ENCODE peak calls at places on chromosomes 11 and 22, in four cellular contexts. Y is transverse colon, T is mesothelial cell of epicardium, L is B cell. R is an unnamed sample.

GRCh38 chr22:17890245-17890671 is 116.0 kb upstream of the BID start:
- DNase-seq in Y (peak), T (no peak), L (no peak), R (no peak)

GRCh38 chr11:46898396-46899095 is 19.8 kb downstream of the LRP4 start:
- DNase-seq in Y (no peak), T (no peak), L (no peak), R (no peak)

GRCh38 chr22:28032896-28033295 is 113.8 kb upstream of the PITPNB start:
- DNase-seq in Y (no peak), T (no peak), L (no peak), R (no peak)

GRCh38 chr11:114228401-114229061 is 67.7 kb upstream of the NNMT start:
- DNase-seq in Y (no peak), T (no peak), L (no peak), R (peak)

GRCh38 chr11:95487391-95487790 is 256.4 kb upstream of the SESN3 start:
- DNase-seq in Y (no peak), T (no peak), L (peak), R (no peak)

GRCh38 chr22:47112566-47112965 is 350.1 kb downstream of the TBC1D22A start:
- DNase-seq in Y (no peak), T (no peak), L (no peak), R (no peak)

GRCh38 chr11:34363363-34364084 is 5.7 kb upstream of the ABTB2 start:
- DNase-seq in Y (no peak), T (no peak), L (no peak), R (no peak)

GRCh38 chr11:79308429-79308828 is 132.4 kb downstream of the TENM4 start:
- DNase-seq in Y (no peak), T (no peak), L (no peak), R (no peak)

GRCh38 chr11:67645521-67646457 is 4.7 kb downstream of the ACY3 start:
- DNase-seq in Y (no peak), T (no peak), L (peak), R (no peak)

GRCh38 chr11:115255006-115255762 is 249.0 kb downstream of the CADM1 start:
- DNase-seq in Y (no peak), T (no peak), L (no peak), R (no peak)

GRCh38 chr22:28112548-28113043 is 193.5 kb upstream of the PITPNB start:
- DNase-seq in Y (no peak), T (peak), L (no peak), R (no peak)

GRCh38 chr22:46001426-46002106 is 24.6 kb upstream of the WNT7B start:
- DNase-seq in Y (no peak), T (no peak), L (no peak), R (no peak)

GRCh38 chr11:82080160-82080559 is 653.5 kb downstream of the FAM181B start:
- DNase-seq in Y (no peak), T (no peak), L (no peak), R (no peak)

GRCh38 chr11:125454047-125454446 is 42.0 kb downstream of the FEZ1 start:
- DNase-seq in Y (no peak), T (no peak), L (no peak), R (no peak)

GRCh38 chr11:76181371-76181770 is 24.9 kb downstream of the WNT11 start:
- DNase-seq in Y (no peak), T (no peak), L (no peak), R (no peak)

GRCh38 chr11:108983621-108984020 is 318.8 kb downstream of the DDX10 start:
- DNase-seq in Y (no peak), T (no peak), L (no peak), R (no peak)

GRCh38 chr11:72710278-72710677 is 36.1 kb upstream of the PDE2A start:
- DNase-seq in Y (no peak), T (no peak), L (no peak), R (no peak)

GRCh38 chr22:43273902-43274484 is 69.2 kb downstream of the SCUBE1 start:
- DNase-seq in Y (no peak), T (peak), L (peak), R (peak)

GRCh38 chr11:67252831-67253239 is 13.4 kb upstream of the GRK2 start:
- DNase-seq in Y (no peak), T (no peak), L (peak), R (no peak)

GRCh38 chr11:114886644-114887259 is 208.4 kb downstream of the NXPE2 start:
- DNase-seq in Y (no peak), T (no peak), L (no peak), R (no peak)

GRCh38 chr11:76589477-76589876 is 81.1 kb downstream of the LRRC32 start:
- DNase-seq in Y (no peak), T (no peak), L (no peak), R (no peak)

GRCh38 chr11:93067881-93068390 is 98.5 kb downstream of the MTNR1B start:
- DNase-seq in Y (no peak), T (no peak), L (no peak), R (no peak)

GRCh38 chr11:71321433-71322191 is 69.2 kb upstream of the SHANK2 start:
- DNase-seq in Y (no peak), T (no peak), L (no peak), R (no peak)

GRCh38 chr11:83734120-83734519 is 448.0 kb upstream of the CCDC90B start:
- DNase-seq in Y (no peak), T (no peak), L (no peak), R (no peak)

GRCh38 chr11:83736689-83737088 is 450.5 kb upstream of the CCDC90B start:
- DNase-seq in Y (no peak), T (no peak), L (no peak), R (no peak)
- TF ChIP-seq CTCF in Y (no peak), T (no peak), L (no peak), R (no peak)

DNA sequence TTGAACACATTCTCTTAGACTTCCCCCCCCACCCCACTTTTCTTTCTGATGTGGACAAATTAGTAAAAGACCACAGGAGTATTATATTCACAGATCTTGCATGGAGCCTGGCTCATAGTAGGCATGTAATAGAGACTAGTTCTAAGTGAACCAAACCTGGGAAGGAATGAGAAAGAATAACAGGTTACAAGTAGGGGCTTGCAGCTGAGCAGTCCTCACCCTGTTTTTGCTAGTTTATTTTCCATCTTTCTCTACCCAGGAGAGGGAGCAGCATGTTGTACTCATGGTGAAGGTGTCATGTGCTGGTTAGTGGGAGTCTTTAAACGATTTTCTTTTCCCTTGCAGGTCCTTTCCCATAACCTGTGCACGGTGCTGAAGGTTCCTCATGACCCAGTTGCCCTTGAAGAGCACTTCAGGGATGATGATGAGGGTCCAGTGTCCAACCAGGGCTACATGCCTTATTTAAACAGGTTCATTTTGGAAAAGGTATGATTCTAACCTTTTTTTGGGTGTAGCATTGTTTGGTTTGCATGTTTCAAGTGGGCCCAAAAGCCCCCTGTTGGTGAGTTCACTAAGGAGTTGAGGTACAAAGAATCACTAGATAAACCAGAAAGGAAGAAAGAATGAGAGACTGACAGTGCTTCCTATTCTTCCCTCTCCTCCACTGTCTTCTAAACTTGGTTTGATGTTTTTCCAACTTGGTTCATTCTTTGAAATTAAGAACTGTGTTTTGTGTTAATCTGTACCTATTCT is 30.1 kb downstream of the SWAP70 start:
- DNase-seq in Y (no peak), T (no peak), L (no peak), R (no peak)
- TF ChIP-seq CTCF in Y (no peak), T (no peak), L (no peak), R (no peak)

GRCh38 chr22:22798716-22799115 is 88.9 kb upstream of the IGLL5 start:
- DNase-seq in Y (no peak), T (peak), L (no peak), R (no peak)

GRCh38 chr22:22799561-22799960 is 88.1 kb upstream of the IGLL5 start:
- DNase-seq in Y (no peak), T (no peak), L (no peak), R (no peak)

GRCh38 chr22:22803285-22803853 is 84.2 kb upstream of the IGLL5 start:
- DNase-seq in Y (no peak), T (peak), L (no peak), R (no peak)

GRCh38 chr22:22800716-22801115 is 86.9 kb upstream of the IGLL5 start:
- DNase-seq in Y (no peak), T (no peak), L (no peak), R (no peak)

DNA sequence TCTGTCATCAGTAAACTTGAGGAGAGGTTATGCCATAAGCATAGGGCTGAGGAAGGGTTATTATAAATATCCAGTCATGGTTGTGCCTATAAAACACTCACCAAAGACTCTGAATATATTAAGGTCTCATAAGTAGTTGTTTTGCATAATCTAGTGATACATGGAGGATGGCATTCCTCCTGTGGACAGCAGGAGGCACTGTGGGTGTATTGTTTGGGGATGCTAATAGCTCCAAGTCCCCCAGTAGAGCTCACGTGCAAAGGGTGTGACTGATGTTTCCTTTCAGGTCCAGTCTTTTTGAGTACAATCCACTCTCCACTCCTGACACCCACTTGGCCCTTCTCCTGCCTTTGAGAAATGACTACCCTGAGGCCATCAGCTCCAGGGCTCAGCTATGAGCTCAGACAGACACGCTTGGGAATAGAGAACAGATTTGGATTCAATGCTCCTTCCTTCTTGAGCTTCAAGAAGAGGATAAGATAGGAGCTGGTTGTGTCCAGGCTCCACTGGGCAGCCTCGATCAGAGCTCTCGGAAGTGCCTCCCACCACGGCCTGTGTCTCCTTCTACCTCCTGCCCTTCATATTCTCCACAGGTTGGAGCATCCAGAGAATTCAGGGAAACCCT is 85.2 kb upstream of the IGLL5 start:
- DNase-seq in Y (no peak), T (no peak), L (no peak), R (no peak)
- TF ChIP-seq CTCF in Y (no peak), T (no peak), L (peak), R (peak)

DNA sequence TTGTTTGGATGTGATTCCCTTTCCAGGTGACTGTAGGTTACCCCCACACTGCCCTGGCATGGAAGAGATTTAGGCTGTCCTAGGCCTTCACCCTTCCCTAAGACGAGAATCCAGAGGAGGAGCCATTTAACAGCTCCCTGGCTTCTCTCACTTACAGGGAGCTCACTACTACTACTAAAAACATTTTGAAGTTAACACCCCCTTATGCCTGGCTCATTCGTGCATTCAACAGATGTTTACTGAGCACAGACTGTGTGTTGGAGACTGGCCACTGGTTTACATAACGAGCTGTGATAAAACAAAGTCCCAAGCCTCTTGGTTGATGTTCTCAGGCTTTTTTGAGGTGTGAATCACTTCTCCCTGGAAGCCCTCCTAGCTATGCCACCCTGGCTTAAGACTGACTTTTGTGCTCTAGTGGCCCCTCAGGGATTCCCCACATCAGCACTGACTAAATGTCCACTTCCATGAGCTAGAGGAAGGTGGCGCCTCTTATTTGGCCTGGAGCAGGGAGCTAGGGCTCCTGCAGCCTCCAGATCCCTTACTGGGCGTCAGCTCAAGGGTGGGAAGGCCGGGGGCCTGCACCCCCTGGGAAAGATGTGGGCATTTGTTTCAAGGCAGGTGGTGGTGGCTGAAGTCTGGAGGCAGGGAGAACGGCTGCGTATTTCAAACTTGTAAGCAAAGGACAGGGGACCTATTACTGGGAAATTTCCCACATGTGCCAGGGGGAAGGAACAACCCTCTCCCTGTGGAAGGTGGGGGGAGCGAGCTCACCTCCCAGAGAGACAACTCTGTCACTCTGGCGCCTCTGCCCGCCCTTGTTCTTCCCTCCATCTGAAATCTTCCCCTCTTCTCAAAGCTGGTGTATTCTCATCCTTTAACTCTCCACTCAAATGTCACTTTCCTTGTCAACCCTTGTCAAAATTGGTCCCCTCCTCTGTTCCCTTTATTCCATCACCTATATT is 19.4 kb upstream of the MALAT1 start:
- DNase-seq in Y (peak), T (no peak), L (peak), R (no peak)
- TF ChIP-seq CTCF in Y (peak), T (no peak), L (no peak), R (peak)

GRCh38 chr11:6603287-6604080 is at the start of the genes ILK and RRP8:
- DNase-seq in Y (peak), T (peak), L (peak), R (peak)

GRCh38 chr11:6602096-6602940 is 1.1 kb downstream of the RRP8 start:
- DNase-seq in Y (no peak), T (peak), L (no peak), R (no peak)

GRCh38 chr11:6607190-6607635 is 3.6 kb downstream of the ILK start:
- DNase-seq in Y (no peak), T (no peak), L (no peak), R (no peak)

GRCh38 chr11:6606471-6607189 is 3.1 kb downstream of the ILK start:
- DNase-seq in Y (peak), T (peak), L (no peak), R (no peak)

GRCh38 chr11:6604081-6604626 is 580 bp downstream of the ILK start:
- DNase-seq in Y (peak), T (peak), L (peak), R (no peak)
- TF ChIP-seq CTCF in Y (peak), T (no peak), L (peak), R (peak)

R was measured in D721Med.